ENCODE peak calls at places on chromosome 12, in four cellular contexts. G, A, L and X are unnamed samples.

GRCh38 chr12:12116677-12117076 is 45.9 kb downstream of the BCL2L14 start:
- DNase-seq in A (no peak), G (no peak), L (no peak), X (no peak)

GRCh38 chr12:75428767-75429166 is 37.9 kb downstream of the GLIPR1L2 start:
- DNase-seq in A (no peak), G (no peak), L (no peak), X (no peak)

GRCh38 chr12:666766-667308 is 3.6 kb upstream of the NINJ2 start:
- DNase-seq in G (no peak), L (no peak), A (peak), X (no peak)

GRCh38 chr12:39341179-39341578 is 101.7 kb downstream of the KIF21A start:
- DNase-seq in L (no peak), A (peak), G (peak), X (no peak)

GRCh38 chr12:75587340-75588106 is 76.1 kb upstream of the KRR1 start:
- DNase-seq in A (no peak), L (no peak), G (no peak), X (no peak)

GRCh38 chr12:13339538-13339937 is 143.0 kb downstream of the EMP1 start:
- DNase-seq in A (no peak), G (peak), L (no peak), X (no peak)

GRCh38 chr12:120075034-120075616 is 41.4 kb downstream of the RAB35 start:
- DNase-seq in G (no peak), A (no peak), L (no peak), X (no peak)

GRCh38 chr12:65821336-65821735 is 2.9 kb upstream of the HMGA2 start:
- DNase-seq in A (no peak), L (no peak), G (no peak), X (no peak)

GRCh38 chr12:54363047-54363446 is 1.2 kb downstream of the GPR84 start:
- DNase-seq in G (no peak), A (no peak), L (no peak), X (no peak)
- TF ChIP-seq SUZ12 in G (no peak), A (no peak), L (no peak), X (no peak)

GRCh38 chr12:45148017-45148416 is 67.9 kb upstream of the ANO6 start:
- DNase-seq in L (no peak), G (no peak), A (no peak), X (no peak)

GRCh38 chr12:45148619-45149018 is 67.3 kb upstream of the ANO6 start:
- DNase-seq in A (no peak), G (no peak), L (no peak), X (no peak)
- H3K9ac ChIP-seq in A (no peak), G (no peak), L (no peak), X (no peak)

DNA sequence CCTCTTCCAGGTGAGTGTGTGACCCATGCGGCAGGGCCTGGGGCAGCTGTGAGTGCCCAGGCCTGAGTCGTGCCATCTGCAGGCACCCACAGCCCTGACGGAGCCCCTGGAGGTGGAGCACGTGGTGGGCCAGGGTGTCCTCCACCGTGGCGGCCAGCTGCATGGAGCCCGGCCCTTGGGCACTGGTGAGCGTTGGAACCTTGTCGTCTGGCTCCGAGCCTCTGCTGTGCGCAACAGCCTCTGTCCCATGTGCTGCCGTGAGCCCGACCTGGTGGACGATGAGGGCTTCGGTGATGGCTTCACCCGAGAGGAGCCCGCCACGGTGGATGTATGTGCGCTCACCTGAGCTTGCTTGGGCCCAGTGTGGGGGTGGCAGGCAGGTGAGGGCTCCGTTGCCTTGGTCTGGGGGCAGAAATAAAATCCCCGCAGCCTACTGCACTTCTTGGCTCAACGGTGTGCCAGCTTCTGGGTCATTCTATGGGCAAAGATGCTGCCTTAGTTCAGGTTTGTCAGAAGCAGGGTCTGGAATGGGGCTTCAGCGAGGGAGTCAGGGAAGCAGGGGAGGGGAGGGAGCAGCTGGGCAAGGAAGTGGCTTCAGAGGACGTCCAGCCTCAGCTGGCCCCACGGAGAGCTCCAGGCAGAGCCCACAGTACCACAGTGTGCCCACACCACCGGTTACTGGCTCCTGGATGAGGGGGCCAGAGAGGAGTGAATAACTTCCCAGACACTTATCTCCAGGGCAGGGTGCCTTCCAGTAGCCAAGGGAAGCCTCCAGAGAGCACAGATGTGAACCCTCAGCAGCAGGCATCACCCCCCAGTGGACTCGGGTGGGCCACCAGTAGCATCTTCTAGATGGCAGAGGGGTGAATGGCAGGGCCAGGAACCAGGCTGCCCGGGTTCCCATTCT is 1.2 kb upstream of the ARL6IP4 start:
- DNase-seq in L (no peak), G (no peak), A (no peak), X (no peak)
- H3K4me3 ChIP-seq in L (peak), G (peak), A (peak), X (peak)

GRCh38 chr12:5873341-5873919 is 71.6 kb downstream of the ANO2 start:
- DNase-seq in L (no peak), A (no peak), G (no peak), X (peak)
- TF ChIP-seq SUZ12 in L (no peak), A (no peak), G (no peak), X (no peak)

DNA sequence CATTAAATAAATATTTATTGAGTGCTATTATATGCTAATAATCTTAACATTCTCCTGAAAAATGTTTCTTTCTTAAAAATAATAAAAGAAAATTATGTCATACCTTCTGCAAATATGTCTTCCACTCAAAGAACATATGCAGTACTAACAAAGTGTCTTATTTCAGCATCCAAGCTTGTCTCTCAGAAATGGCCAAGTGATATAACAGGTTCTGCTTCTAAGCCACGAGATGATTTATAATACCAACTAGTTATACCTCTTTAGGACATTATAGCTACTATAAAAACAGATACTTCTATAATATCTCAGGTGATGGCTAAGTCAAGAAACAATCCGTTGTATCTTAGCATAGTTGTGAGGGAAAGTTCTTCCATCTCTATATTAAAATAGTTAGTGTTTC is 128.1 kb upstream of the ARID2 start:
- DNase-seq in L (no peak), G (no peak), A (no peak), X (no peak)
- H3K9ac ChIP-seq in L (no peak), G (no peak), A (no peak), X (no peak)

GRCh38 chr12:121789233-121789781 is 4.2 kb downstream of the RHOF start:
- DNase-seq in A (no peak), L (no peak), G (no peak), X (no peak)
- H3K4me3 ChIP-seq in A (peak), L (no peak), G (no peak), X (no peak)

DNA sequence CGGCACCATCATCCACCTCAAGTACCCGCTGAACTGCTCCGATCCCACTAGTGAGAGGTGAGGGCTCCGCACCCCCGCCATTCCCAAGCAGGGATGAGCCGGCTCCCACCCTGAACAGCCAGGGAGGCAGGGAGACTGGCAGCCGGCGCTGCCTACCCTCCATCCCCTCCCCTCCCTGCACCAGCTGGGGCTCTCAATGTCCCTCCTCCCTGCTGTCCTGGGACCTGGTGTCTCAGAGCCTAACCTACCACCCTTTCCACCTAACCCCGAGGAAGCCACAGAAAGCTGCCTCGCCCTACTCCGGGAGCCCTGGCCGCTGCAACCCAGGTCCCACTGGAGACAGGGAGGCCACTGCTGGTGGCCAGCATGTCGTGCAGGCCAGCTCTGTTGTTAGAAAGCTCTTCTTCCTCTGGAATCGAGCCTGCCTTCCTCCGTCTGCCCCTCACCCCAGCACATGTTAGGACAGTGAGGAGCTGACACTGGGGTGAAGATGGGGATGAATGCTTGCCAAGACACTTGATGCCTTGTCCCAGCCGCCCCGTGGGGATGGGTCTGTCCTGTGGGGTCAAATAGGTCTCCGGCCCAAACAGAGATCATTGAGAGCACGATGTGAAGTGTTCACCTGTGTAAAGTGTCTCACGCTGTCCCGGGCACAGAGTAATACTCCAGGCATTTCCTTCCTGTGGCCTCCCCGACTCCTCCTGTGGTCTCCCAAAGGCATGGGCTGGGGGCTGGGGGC is 1.1 kb downstream of the PTPN6 start:
- DNase-seq in G (no peak), A (no peak), L (no peak), X (no peak)
- TF ChIP-seq SUZ12 in G (no peak), A (no peak), L (no peak), X (no peak)

GRCh38 chr12:103841690-103842584 is 903 bp upstream of the NT5DC3 start:
- DNase-seq in A (no peak), L (peak), G (peak), X (no peak)
- H3K9ac ChIP-seq in A (peak), L (peak), G (peak), X (peak)